ENCODE peak calls at places on chromosomes 13 and 19, in eight cellular contexts. I, C, G, X, R, A, W and U are unnamed samples.

GRCh38 chr13:108734676-108735075 is 105.3 kb downstream of the MYO16 start:
- DNase-seq in I (no peak), C (no peak), G (peak), X (no peak), R (no peak), A (no peak), W (no peak), U (no peak)

GRCh38 chr19:53947624-53948023 is 15.1 kb upstream of the CACNG8 start:
- DNase-seq in I (no peak), C (no peak), G (no peak), X (no peak), R (no peak), A (no peak), W (no peak), U (no peak)

GRCh38 chr19:5539431-5539833 is 28.3 kb downstream of the TINCR start:
- DNase-seq in I (peak), C (no peak), G (peak), X (no peak), R (no peak), A (no peak), W (no peak), U (no peak)

GRCh38 chr19:16118489-16119033 is 6.9 kb downstream of the RAB8A start:
- DNase-seq in I (no peak), C (no peak), G (no peak), X (no peak), R (no peak), A (no peak), W (no peak), U (no peak)

GRCh38 chr19:1829958-1830357 is 17.9 kb upstream of the ATP8B3 start:
- DNase-seq in I (no peak), C (no peak), G (no peak), X (no peak), R (no peak), A (no peak), W (no peak), U (no peak)

GRCh38 chr19:42683917-42684513 is 56.3 kb downstream of the PSG3 start:
- DNase-seq in I (no peak), C (peak), G (peak), X (no peak), R (no peak), A (no peak), W (no peak), U (peak)

GRCh38 chr19:42038675-42039074 is 31.3 kb downstream of the GRIK5 start:
- DNase-seq in I (peak), C (no peak), G (no peak), X (no peak), R (no peak), A (no peak), W (no peak), U (no peak)

GRCh38 chr19:38263696-38264485 is 482 bp upstream of the SPINT2 start:
- DNase-seq in I (peak), C (peak), G (peak), X (peak), R (peak), A (peak), W (no peak), U (peak)

GRCh38 chr19:46967578-46968018 is 52.0 kb upstream of the NPAS1 start:
- DNase-seq in I (peak), C (no peak), G (no peak), X (peak), R (peak), A (no peak), W (no peak), U (no peak)

GRCh38 chr19:37346091-37346490 is 24.8 kb upstream of the ZNF527 start:
- DNase-seq in I (no peak), C (no peak), G (no peak), X (no peak), R (no peak), A (no peak), W (no peak), U (no peak)

GRCh38 chr19:39843919-39844793 is 2.0 kb downstream of the FBL start:
- DNase-seq in I (no peak), C (peak), G (no peak), X (peak), R (peak), A (no peak), W (no peak), U (peak)

GRCh38 chr13:74867460-74867859 is 614.5 kb downstream of the TBC1D4 start:
- DNase-seq in I (no peak), C (peak), G (no peak), X (no peak), R (no peak), A (no peak), W (no peak), U (peak)

GRCh38 chr13:79870123-79870522 is 389.2 kb downstream of the NDFIP2 start:
- DNase-seq in I (no peak), C (no peak), G (no peak), X (no peak), R (no peak), A (no peak), W (no peak), U (peak)

GRCh38 chr19:18418725-18419194 is 438 bp upstream of the SSBP4 start:
- DNase-seq in I (peak), C (no peak), G (no peak), X (peak), R (peak), A (no peak), W (no peak), U (no peak)

GRCh38 chr19:55460670-55461258 is 678 bp downstream of the ISOC2 start:
- DNase-seq in I (peak), C (peak), G (peak), X (no peak), R (no peak), A (no peak), W (no peak), U (peak)

GRCh38 chr13:26132756-26133155 is 80.9 kb upstream of the SHISA2 start:
- DNase-seq in I (no peak), C (peak), G (no peak), X (no peak), R (no peak), A (no peak), W (no peak), U (peak)

GRCh38 chr13:21225082-21225481 is 48.6 kb downstream of the MRPL57 start:
- DNase-seq in I (no peak), C (no peak), G (no peak), X (no peak), R (no peak), A (no peak), W (no peak), U (no peak)

GRCh38 chr13:38763446-38764381 is 76.8 kb downstream of the FREM2 start:
- DNase-seq in I (no peak), C (peak), G (peak), X (no peak), R (no peak), A (no peak), W (no peak), U (peak)

GRCh38 chr19:19627716-19628498 is at the start of gene LPAR2:
- DNase-seq in I (no peak), C (no peak), G (peak), X (peak), R (peak), A (peak), W (no peak), U (no peak)

GRCh38 chr13:51221674-51222509 is at the start of gene FAM124A:
- DNase-seq in I (peak), C (peak), G (peak), X (no peak), R (peak), A (no peak), W (peak), U (no peak)

GRCh38 chr13:27283906-27284523 is 13.4 kb downstream of the RASL11A start:
- DNase-seq in I (peak), C (peak), G (no peak), X (no peak), R (no peak), A (no peak), W (no peak), U (no peak)

GRCh38 chr19:51904331-51905165 is at the start of gene ZNF649:
- DNase-seq in I (peak), C (peak), G (peak), X (peak), R (peak), A (peak), W (peak), U (peak)

GRCh38 chr19:37933965-37934364 is 27.0 kb downstream of the SIPA1L3 start:
- DNase-seq in I (peak), C (peak), G (no peak), X (no peak), R (no peak), A (no peak), W (no peak), U (peak)

GRCh38 chr19:20247016-20247683 is 80.1 kb downstream of the ZNF486 start:
- DNase-seq in I (no peak), C (peak), G (peak), X (peak), R (peak), A (no peak), W (no peak), U (peak)

GRCh38 chr13:74305876-74306275 is 171.7 kb upstream of the KLF12 start:
- DNase-seq in I (no peak), C (no peak), G (no peak), X (no peak), R (no peak), A (no peak), W (no peak), U (no peak)

GRCh38 chr13:56317839-56318238 is 822.9 kb upstream of the PRR20A start:
- DNase-seq in I (no peak), C (no peak), G (no peak), X (no peak), R (no peak), A (no peak), W (no peak), U (no peak)

GRCh38 chr19:21483589-21484170 is 21.7 kb upstream of the ZNF429 start:
- DNase-seq in I (peak), C (peak), G (peak), X (peak), R (peak), A (peak), W (peak), U (no peak)

GRCh38 chr13:41193919-41194824 is at the start of gene KBTBD7:
- DNase-seq in I (peak), C (peak), G (peak), X (peak), R (peak), A (peak), W (peak), U (peak)

GRCh38 chr19:1936916-1937610 is 3.9 kb upstream of the CSNK1G2 start:
- DNase-seq in I (no peak), C (no peak), G (no peak), X (no peak), R (no peak), A (no peak), W (no peak), U (no peak)

GRCh38 chr13:30744056-30744684 is 8.8 kb downstream of the ALOX5AP start:
- DNase-seq in I (peak), C (peak), G (no peak), X (peak), R (peak), A (peak), W (peak), U (peak)

GRCh38 chr19:1315470-1316166 is 29.9 kb downstream of the EFNA2 start:
- DNase-seq in I (peak), C (peak), G (peak), X (no peak), R (no peak), A (no peak), W (no peak), U (peak)

GRCh38 chr19:35040826-35041547 is 534 bp upstream of the HPN start:
- DNase-seq in I (peak), C (peak), G (peak), X (no peak), R (peak), A (no peak), W (no peak), U (no peak)

GRCh38 chr13:41296879-41297646 is 14.0 kb upstream of the NAA16 start:
- DNase-seq in I (no peak), C (no peak), G (no peak), X (no peak), R (no peak), A (no peak), W (no peak), U (no peak)

GRCh38 chr19:41904118-41904870 is 21.3 kb downstream of the ARHGEF1 start:
- DNase-seq in I (no peak), C (no peak), G (no peak), X (no peak), R (no peak), A (no peak), W (no peak), U (no peak)

GRCh38 chr19:45402469-45403070 is 2.3 kb downstream of the PPP1R13L start:
- DNase-seq in I (peak), C (no peak), G (peak), X (no peak), R (no peak), A (peak), W (no peak), U (no peak)

GRCh38 chr19:9811139-9811538 is 7.7 kb downstream of the FBXL12 start:
- DNase-seq in I (no peak), C (no peak), G (no peak), X (no peak), R (no peak), A (no peak), W (no peak), U (no peak)

GRCh38 chr19:33208904-33209843 is 15.0 kb downstream of the LRP3 start:
- DNase-seq in I (peak), C (no peak), G (no peak), X (no peak), R (no peak), A (no peak), W (no peak), U (no peak)